ENCODE peak calls at places on chromosome 3, in ten cellular contexts. T, O, I, G, Z, V, C, K, B and D are unnamed samples.

GRCh38 chr3:126226376-126226775 is 46.0 kb upstream of the ALDH1L1 start:
- DNase-seq in T (no peak), O (no peak), I (no peak), G (no peak), Z (no peak), V (no peak), C (no peak), K (no peak), B (no peak), D (no peak)

GRCh38 chr3:155983834-155984474 is 113.5 kb downstream of the GMPS start:
- DNase-seq in T (no peak), O (no peak), I (no peak), G (no peak), Z (no peak), V (no peak), C (no peak), K (no peak), B (no peak), D (no peak)

GRCh38 chr3:153621988-153622387 is 460.0 kb downstream of the RAP2B start:
- DNase-seq in T (no peak), O (no peak), I (no peak), G (no peak), Z (peak), V (no peak), C (no peak), K (no peak), B (no peak), D (no peak)

GRCh38 chr3:9826815-9827574 is 16.8 kb downstream of the RPUSD3 start:
- DNase-seq in T (peak), O (peak), I (no peak), G (peak), Z (peak), V (no peak), C (no peak), K (no peak), B (no peak), D (peak)

GRCh38 chr3:64109438-64109837 is 86.1 kb upstream of the PSMD6 start:
- DNase-seq in T (no peak), O (no peak), I (peak), G (peak), Z (no peak), V (no peak), C (no peak), K (no peak), B (no peak), D (peak)

GRCh38 chr3:190044142-190044541 is 76.6 kb downstream of the P3H2 start:
- DNase-seq in T (no peak), O (peak), I (no peak), G (no peak), Z (no peak), V (no peak), C (no peak), K (no peak), B (no peak), D (no peak)

GRCh38 chr3:141746962-141747361 is 8.9 kb downstream of the RNF7 start:
- DNase-seq in T (no peak), O (no peak), I (no peak), G (no peak), Z (no peak), V (no peak), C (no peak), K (no peak), B (no peak), D (no peak)

GRCh38 chr3:144272715-144273114 is 301.1 kb downstream of the DIPK2A start:
- DNase-seq in T (peak), O (peak), I (peak), G (no peak), Z (no peak), V (no peak), C (no peak), K (no peak), B (no peak), D (no peak)

GRCh38 chr3:13120928-13121552 is 47.8 kb upstream of the IQSEC1 start:
- DNase-seq in T (no peak), O (no peak), I (no peak), G (no peak), Z (no peak), V (no peak), C (no peak), K (no peak), B (no peak), D (no peak)

GRCh38 chr3:124041553-124041952 is 49.6 kb upstream of the ROPN1 start:
- DNase-seq in T (no peak), O (no peak), I (no peak), G (no peak), Z (no peak), V (no peak), C (no peak), K (no peak), B (no peak), D (no peak)